ENCODE peak calls at places on chromosomes 13 and 19, in four cellular contexts. N, V, F and T are unnamed samples.

GRCh38 chr19:15432629-15433518 is 14.1 kb upstream of the AKAP8L start:
- DNase-seq in N (peak; percentile 83), V (peak; percentile 100), F (peak; percentile 78), T (peak; percentile 93)

GRCh38 chr13:41231786-41232185 is 31.6 kb downstream of the MTRF1 start:
- DNase-seq in V (no peak), N (peak; percentile 21), F (no peak), T (peak; percentile 59)

GRCh38 chr13:45162821-45163220 is 38.0 kb downstream of the KCTD4 start:
- DNase-seq in N (peak; percentile 94), V (peak; percentile 84), F (no peak), T (peak; percentile 85)

GRCh38 chr13:46639033-46639981 is 86.3 kb downstream of the LRCH1 start:
- DNase-seq in F (no peak), N (no peak), V (no peak), T (peak; percentile 46)

GRCh38 chr13:76086729-76087128 is 450.6 kb downstream of the LMO7 start:
- DNase-seq in V (no peak), F (no peak), N (no peak), T (no peak)

GRCh38 chr13:83190020-83190419 is 692.3 kb downstream of the SLITRK1 start:
- DNase-seq in N (no peak), V (no peak), F (no peak), T (peak; percentile 4)

GRCh38 chr13:50459046-50459445 is 384.4 kb downstream of the DLEU7 start:
- DNase-seq in V (no peak), F (no peak), N (no peak), T (no peak)

GRCh38 chr13:30757026-30757425 is 21.7 kb downstream of the ALOX5AP start:
- DNase-seq in N (no peak), F (no peak), V (no peak), T (no peak)

GRCh38 chr19:39704181-39705044 is at the start of gene LGALS14:
- DNase-seq in F (no peak), V (no peak), N (no peak), T (no peak)

GRCh38 chr19:3360494-3361383 is 5.6 kb upstream of the NFIC start:
- DNase-seq in F (peak; percentile 52), V (peak; percentile 97), N (peak; percentile 32), T (no peak)
- TF ChIP-seq CTCF in F (no peak), V (no peak), N (no peak), T (peak; percentile 12)

GRCh38 chr19:35048911-35049411 is 7.4 kb downstream of the HPN start:
- DNase-seq in N (no peak), V (peak; percentile 88), F (no peak), T (no peak)
- TF ChIP-seq CTCF in N (no peak), V (no peak), F (no peak), T (no peak)

GRCh38 chr13:111517641-111518010 is 197.2 kb downstream of the TEX29 start:
- DNase-seq in V (no peak), N (no peak), F (no peak), T (no peak)

GRCh38 chr13:111519041-111519440 is 198.6 kb downstream of the TEX29 start:
- DNase-seq in N (no peak), V (no peak), F (no peak), T (no peak)

GRCh38 chr13:111516712-111517640 is 196.5 kb downstream of the TEX29 start:
- DNase-seq in F (no peak), N (no peak), V (no peak), T (no peak)

GRCh38 chr13:111519490-111520170 is 199.2 kb downstream of the TEX29 start:
- DNase-seq in F (no peak), V (no peak), N (no peak), T (no peak)

GRCh38 chr13:111518161-111518791 is 197.8 kb downstream of the TEX29 start:
- DNase-seq in N (no peak), V (peak; percentile 86), F (no peak), T (no peak)
- TF ChIP-seq CTCF in N (no peak), V (no peak), F (no peak), T (no peak)

GRCh38 chr13:29105779-29106178 is 285.6 kb downstream of the MTUS2 start:
- DNase-seq in N (no peak), F (no peak), V (no peak), T (no peak)

GRCh38 chr13:29106651-29107050 is 286.5 kb downstream of the MTUS2 start:
- DNase-seq in N (no peak), V (no peak), F (no peak), T (no peak)

GRCh38 chr13:29104461-29104860 is 284.3 kb downstream of the MTUS2 start:
- DNase-seq in V (no peak), F (no peak), N (no peak), T (no peak)

GRCh38 chr13:29111446-29111845 is 291.3 kb downstream of the MTUS2 start:
- DNase-seq in N (no peak), V (no peak), F (no peak), T (peak; percentile 43)

GRCh38 chr13:29110003-29110402 is 289.9 kb downstream of the MTUS2 start:
- DNase-seq in F (no peak), V (no peak), N (no peak), T (no peak)
- TF ChIP-seq CTCF in F (no peak), V (no peak), N (no peak), T (no peak)

DNA sequence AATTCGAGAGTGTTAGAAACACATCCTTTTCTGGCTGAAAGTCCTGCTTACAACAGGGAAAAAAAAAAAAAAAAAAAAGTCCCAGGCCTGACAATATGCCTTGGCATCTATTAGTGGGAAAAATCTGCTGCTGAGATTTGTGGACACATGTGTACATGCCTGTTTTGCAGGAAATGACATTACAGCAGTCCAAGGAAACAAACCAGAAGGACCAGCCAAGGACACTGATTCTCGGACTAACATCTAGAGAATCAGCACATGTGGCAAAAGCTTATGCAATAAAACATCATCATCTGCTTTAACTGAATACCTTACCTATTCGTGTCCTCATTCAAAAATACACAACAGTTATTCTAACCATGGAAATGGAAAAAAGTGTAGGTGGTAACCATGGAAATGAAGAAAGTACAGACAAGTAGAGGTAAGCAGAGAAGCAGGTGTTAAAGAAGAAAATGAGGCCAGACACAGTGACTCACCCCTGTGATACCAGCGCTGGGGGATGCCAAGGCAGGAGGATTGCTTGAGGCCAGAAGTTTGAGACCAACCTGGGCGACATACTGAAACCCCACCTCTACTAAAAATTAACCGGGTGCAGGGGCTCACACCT is 9.4 kb upstream of the DPY19L3 start:
- DNase-seq in N (peak; percentile 11), F (no peak), V (no peak), T (no peak)
- TF ChIP-seq CTCF in N (no peak), F (no peak), V (no peak), T (no peak)

GRCh38 chr19:56253737-56254136 is 18.8 kb upstream of the EDDM13 start:
- DNase-seq in N (peak; percentile 72), V (peak; percentile 57), F (no peak), T (peak; percentile 82)
- TF ChIP-seq CTCF in N (peak; percentile 51), V (peak; percentile 53), F (peak; percentile 29), T (peak; percentile 52)

DNA sequence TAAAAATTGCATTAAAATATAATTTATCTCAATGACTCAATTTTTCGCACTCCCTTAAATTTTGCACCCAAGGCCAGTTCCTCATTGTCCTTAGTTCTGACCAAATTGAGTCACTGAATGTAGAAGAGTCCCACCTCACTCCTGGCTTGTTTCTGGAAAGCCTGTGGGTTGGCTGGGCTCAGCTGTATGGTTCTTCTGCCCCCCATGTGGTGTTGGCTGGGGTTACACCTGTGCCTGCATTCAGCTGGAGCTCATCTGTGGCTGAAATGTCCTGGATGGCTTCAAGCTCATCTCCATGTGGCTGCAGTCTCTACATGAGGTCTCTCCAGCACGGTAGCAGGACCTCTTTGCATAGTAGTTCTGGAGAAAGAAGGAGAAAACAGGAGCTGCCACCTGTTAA is 7.2 kb upstream of the IRGC start:
- DNase-seq in N (no peak), V (no peak), F (no peak), T (no peak)
- TF ChIP-seq CTCF in N (no peak), V (no peak), F (no peak), T (no peak)

GRCh38 chr19:41925208-41926003 is 2.8 kb downstream of the ERFL start:
- DNase-seq in V (no peak), F (no peak), N (no peak), T (no peak)
- TF ChIP-seq CTCF in V (no peak), F (no peak), N (no peak), T (no peak)

GRCh38 chr19:36489139-36489919 is at the start of gene ZNF566:
- DNase-seq in V (peak; percentile 99), N (peak; percentile 96), F (peak; percentile 89), T (peak; percentile 98)
- TF ChIP-seq CTCF in V (no peak), N (no peak), F (no peak), T (peak; percentile 44)

GRCh38 chr13:111537843-111538499 is 217.5 kb downstream of the TEX29 start:
- DNase-seq in V (no peak), F (no peak), N (no peak), T (no peak)

GRCh38 chr13:111541345-111541744 is 220.9 kb downstream of the TEX29 start:
- DNase-seq in F (no peak), N (no peak), V (no peak), T (no peak)

GRCh38 chr13:111540486-111540885 is 220.0 kb downstream of the TEX29 start:
- DNase-seq in F (no peak), V (no peak), N (no peak), T (no peak)

GRCh38 chr13:111539252-111539651 is 218.8 kb downstream of the TEX29 start:
- DNase-seq in F (no peak), N (no peak), V (no peak), T (no peak)

DNA sequence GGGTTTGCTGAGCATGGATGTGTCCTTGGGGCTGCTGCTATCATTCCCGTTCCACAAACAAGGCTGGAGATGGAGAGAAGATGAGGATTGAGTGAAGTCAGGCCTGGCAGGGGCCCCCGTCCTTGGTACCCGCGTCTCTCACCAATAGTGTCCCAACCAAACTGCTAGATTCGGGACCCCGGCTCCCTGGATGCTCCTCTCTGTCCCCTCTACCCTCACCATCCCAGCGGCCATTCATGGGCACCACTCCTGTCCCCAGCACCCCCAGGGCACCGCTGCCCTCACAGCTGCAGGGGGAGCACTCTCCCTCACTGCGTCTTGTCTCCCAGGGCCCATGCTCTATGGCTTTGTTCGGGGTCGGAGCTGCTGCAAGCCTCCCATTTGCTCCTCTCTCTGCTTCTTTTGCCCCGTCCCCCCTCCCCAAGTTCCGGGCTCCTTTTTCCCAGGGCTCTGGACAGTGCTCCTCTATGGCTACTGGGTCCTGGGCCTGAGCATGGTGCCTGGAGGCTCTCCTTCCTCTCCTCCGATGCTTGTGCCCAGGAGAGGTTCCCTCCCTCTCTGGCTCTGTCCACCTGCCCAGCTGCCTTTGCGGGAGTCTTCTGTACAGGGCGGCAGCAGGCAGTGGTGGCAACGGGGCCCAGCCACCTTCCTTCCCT is 219.5 kb downstream of the TEX29 start:
- DNase-seq in F (no peak), N (no peak), V (no peak), T (no peak)
- TF ChIP-seq CTCF in F (no peak), N (no peak), V (no peak), T (no peak)